ENCODE peak calls at places on chromosomes 1 and 21, in five cellular contexts. B, I, S, N and H are unnamed samples.

GRCh38 chr1:62045579-62045978 is 149.1 kb upstream of the L1TD1 start:
- DNase-seq in B (peak), I (no peak), N (peak), S (no peak), H (no peak)

GRCh38 chr21:17513214-17514123 is 626 bp downstream of the CXADR start:
- DNase-seq in N (peak), I (no peak), B (no peak), S (no peak), H (peak)

GRCh38 chr1:246295968-246296367 is 211.1 kb downstream of the SMYD3 start:
- DNase-seq in N (no peak), S (no peak), I (no peak), B (no peak), H (no peak)

GRCh38 chr1:109479311-109479710 is 4.4 kb upstream of the ATXN7L2 start:
- DNase-seq in S (no peak), I (no peak), B (no peak), N (no peak), H (no peak)

GRCh38 chr1:165371588-165372235 is 15.2 kb upstream of the LMX1A start:
- DNase-seq in S (no peak), B (no peak), I (no peak), N (no peak), H (no peak)

GRCh38 chr1:178528219-178528962 is 15.5 kb downstream of the TEX35 start:
- DNase-seq in B (no peak), I (no peak), N (peak), S (no peak), H (no peak)

GRCh38 chr1:77283701-77284425 is 2.0 kb downstream of the AK5 start:
- DNase-seq in N (no peak), I (no peak), B (no peak), S (no peak), H (no peak)

GRCh38 chr1:10031461-10031860 is 1.3 kb upstream of the UBE4B start:
- DNase-seq in S (no peak), B (no peak), N (no peak), I (no peak), H (no peak)

GRCh38 chr1:55021965-55022546 is 17.3 kb upstream of the PCSK9 start:
- DNase-seq in N (peak), B (peak), S (peak), I (peak), H (peak)

GRCh38 chr1:56543783-56544612 is 35.4 kb downstream of the PLPP3 start:
- DNase-seq in N (no peak), I (no peak), S (no peak), B (no peak), H (no peak)

GRCh38 chr1:8047686-8048522 is 21.8 kb upstream of the ERRFI1 start:
- DNase-seq in S (no peak), I (peak), N (peak), B (no peak), H (no peak)

GRCh38 chr1:51325391-51325790 is 5.0 kb downstream of the TTC39A start:
- DNase-seq in N (no peak), B (no peak), S (no peak), I (no peak), H (no peak)

GRCh38 chr1:99677416-99677815 is 31.5 kb downstream of the PALMD start:
- DNase-seq in I (no peak), S (no peak), B (no peak), N (no peak), H (no peak)

GRCh38 chr1:242692988-242693387 is 168.5 kb upstream of the PLD5 start:
- DNase-seq in S (no peak), B (no peak), I (no peak), N (no peak), H (no peak)

GRCh38 chr1:6464514-6464836 is 1.5 kb downstream of the TNFRSF25 start:
- DNase-seq in N (no peak), S (no peak), I (no peak), B (no peak), H (peak)

GRCh38 chr1:26184883-26185282 is 5.5 kb upstream of the CATSPER4 start:
- DNase-seq in I (no peak), S (no peak), N (no peak), B (no peak), H (no peak)

GRCh38 chr21:38839683-38840286 is 34.1 kb downstream of the ETS2 start:
- DNase-seq in I (peak), B (no peak), S (no peak), N (no peak), H (no peak)

GRCh38 chr1:226920446-226920894 is 19.6 kb upstream of the COQ8A start:
- DNase-seq in S (no peak), N (no peak), B (no peak), I (no peak), H (peak)

GRCh38 chr1:222801067-222801466 is 13.8 kb upstream of the DISP1 start:
- DNase-seq in N (no peak), I (no peak), B (no peak), S (no peak), H (no peak)

GRCh38 chr1:222794656-222795474 is 20.0 kb upstream of the DISP1 start:
- DNase-seq in N (no peak), B (no peak), I (no peak), S (no peak), H (no peak)

GRCh38 chr1:222792744-222793143 is 22.1 kb upstream of the DISP1 start:
- DNase-seq in I (no peak), S (no peak), B (peak), N (peak), H (no peak)

GRCh38 chr1:222798975-222799374 is 15.9 kb upstream of the DISP1 start:
- DNase-seq in S (no peak), N (no peak), B (no peak), I (no peak), H (no peak)

DNA sequence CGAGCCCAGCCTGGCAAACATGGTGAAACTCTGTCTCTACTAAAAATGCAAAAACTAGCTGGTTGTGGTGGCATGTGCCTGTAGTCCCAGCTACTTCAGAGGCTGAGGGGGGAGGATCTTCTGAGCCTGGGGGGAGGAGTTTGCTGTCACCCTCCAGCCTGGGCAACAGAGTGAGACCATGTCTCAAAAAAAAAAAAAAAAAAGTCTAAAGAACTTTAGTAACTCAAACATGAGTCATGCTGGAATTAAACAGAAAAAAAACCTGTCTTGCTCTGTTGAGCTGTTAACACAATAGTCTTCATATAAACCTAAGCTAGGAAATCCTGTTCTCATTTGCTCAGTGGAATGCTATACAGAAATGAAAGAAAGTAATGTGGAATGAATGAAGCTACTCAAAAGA is 16.7 kb upstream of the DISP1 start:
- DNase-seq in S (no peak), B (no peak), N (no peak), I (no peak), H (peak)
- TF ChIP-seq ZBTB33 in S (no peak), B (no peak), N (no peak), I (no peak), H (no peak)

GRCh38 chr1:43147625-43148319 is 24.3 kb downstream of the EBNA1BP2 start:
- DNase-seq in I (peak), B (peak), N (peak), S (no peak), H (peak)
- TF ChIP-seq ZBTB33 in I (no peak), B (no peak), N (no peak), S (no peak), H (no peak)

GRCh38 chr1:213987876-213988638 is at the start of gene PROX1:
- DNase-seq in I (no peak), S (no peak), B (peak), N (peak), H (peak)

GRCh38 chr1:213989071-213989739 is 1.4 kb downstream of the PROX1 start:
- DNase-seq in I (no peak), B (no peak), S (no peak), N (peak), H (peak)

GRCh38 chr1:213989740-213990472 is 2.1 kb downstream of the PROX1 start:
- DNase-seq in B (no peak), N (no peak), I (no peak), S (no peak), H (no peak)

GRCh38 chr1:213987422-213987875 is 324 bp upstream of the PROX1 start:
- DNase-seq in B (no peak), I (no peak), N (peak), S (no peak), H (no peak)

DNA sequence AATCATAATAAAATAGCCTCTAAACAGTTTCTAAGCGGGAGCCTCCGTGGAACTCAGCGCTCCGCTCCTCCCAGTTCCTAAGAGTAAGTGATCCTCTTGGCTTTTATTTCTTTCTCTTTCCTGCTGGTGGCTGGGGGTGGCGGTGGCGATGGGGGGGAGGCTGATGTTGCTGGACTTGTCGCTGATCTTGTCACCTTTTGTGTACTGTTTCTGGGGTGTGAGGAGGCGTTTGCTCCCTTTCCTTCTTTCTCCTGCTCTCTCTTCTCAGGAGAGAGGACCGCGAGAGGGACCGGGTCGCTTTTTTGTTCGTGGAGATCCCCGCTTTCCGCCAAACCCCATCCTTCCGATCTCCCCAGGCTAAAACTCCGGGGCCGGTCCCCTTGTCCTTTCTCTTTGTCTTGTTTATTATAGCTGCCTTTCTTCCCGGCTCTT is 882 bp downstream of the PROX1 start:
- DNase-seq in I (no peak), B (no peak), S (no peak), N (peak), H (no peak)
- TF ChIP-seq ZBTB33 in I (no peak), B (no peak), S (no peak), N (no peak), H (no peak)

GRCh38 chr21:37072239-37072987 is 458 bp downstream of the PIGP start:
- DNase-seq in N (no peak), I (no peak), S (no peak), B (peak), H (no peak)
- TF ChIP-seq ZBTB33 in N (no peak), I (no peak), S (no peak), B (no peak), H (no peak)

GRCh38 chr1:85224734-85225623 is 24.2 kb upstream of the SYDE2 start:
- DNase-seq in B (peak), I (no peak), N (no peak), S (no peak), H (no peak)
- TF ChIP-seq ZBTB33 in B (no peak), I (no peak), N (no peak), S (no peak), H (no peak)

DNA sequence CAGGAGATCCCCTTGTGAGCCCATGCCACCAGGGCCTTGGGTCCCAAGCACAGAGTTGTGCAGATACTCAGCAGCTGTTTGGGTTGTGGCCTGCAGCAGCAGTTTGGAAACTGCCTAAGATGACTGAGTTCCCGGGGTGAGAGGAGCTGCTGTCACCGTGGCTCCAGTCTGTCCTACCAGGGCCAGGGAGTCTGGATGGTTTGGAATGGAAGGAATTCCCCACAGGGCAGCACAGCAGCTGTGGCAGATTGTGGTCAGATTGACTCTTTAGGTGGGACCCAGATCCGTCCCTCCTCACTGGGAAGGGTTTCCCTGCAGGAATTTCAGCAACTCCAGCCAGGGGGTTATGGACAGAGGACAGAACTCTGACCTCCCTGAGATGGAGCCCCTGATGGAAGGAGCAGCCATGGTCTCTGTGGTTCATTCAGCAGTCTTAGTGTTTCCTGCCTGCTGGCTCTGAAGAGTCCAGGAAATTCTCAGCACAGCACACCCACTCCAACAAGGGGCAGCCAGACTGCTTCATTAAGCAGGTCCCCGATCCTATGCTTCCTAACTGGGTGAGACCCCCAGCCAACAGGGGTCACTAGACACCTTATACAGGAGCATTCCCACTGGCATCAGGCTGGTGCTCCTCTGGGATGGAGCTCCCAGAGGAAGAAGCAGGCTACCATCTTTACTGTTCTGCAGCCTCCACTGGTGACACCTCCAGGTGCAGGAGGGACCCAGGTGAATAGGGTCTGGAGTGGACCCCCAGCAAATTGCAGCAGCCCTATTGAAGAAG is 51.5 kb upstream of the TNFSF4 start:
- DNase-seq in S (no peak), N (no peak), I (no peak), B (no peak), H (no peak)
- TF ChIP-seq ZBTB33 in S (no peak), N (no peak), I (no peak), B (no peak), H (no peak)

DNA sequence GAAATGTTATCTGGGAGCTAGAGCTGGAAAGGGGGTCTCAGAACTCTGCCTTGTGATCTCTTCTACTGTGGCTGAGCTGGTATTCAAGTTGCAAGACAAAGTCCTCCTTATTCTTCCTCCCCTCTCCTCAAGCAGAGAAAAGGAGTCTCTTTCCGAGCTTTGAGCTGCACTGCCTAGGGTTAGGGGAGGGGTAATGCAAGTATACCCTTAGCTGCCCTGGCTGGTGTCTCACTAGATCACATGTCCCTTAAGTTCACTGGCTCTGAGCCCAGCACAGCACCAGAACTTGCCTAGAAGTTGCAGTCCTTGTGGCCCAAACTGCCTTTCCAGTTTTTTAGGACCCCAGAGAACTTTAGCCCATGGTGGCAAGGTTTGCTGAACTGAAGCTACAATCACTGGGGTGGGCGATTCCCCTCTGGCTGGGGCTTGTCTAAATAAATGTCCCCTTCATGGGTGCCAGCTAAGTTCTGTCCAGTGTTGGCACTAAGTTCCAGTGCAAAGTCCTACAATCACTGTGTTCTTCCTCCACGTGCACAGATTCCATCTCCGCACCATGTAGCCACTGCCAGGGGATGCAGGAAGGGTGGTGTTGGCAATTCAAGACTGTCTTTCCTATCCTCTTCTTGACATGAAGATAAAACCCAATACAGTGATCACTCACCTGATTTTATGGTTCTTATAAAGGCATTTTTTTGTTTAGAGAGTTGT is 22.7 kb upstream of the CHIA start:
- DNase-seq in I (no peak), N (no peak), B (no peak), S (no peak), H (no peak)
- TF ChIP-seq ZBTB33 in I (no peak), N (no peak), B (no peak), S (no peak), H (no peak)